ENCODE peak calls at places on chromosome 4, in six cellular contexts. U, J, M, C, F and N are unnamed samples.

GRCh38 chr4:173735055-173735454 is 205.0 kb upstream of the HAND2 start:
- DNase-seq in U (no peak), J (no peak), M (no peak), C (no peak), F (no peak), N (no peak)

GRCh38 chr4:185202984-185203379 is 818 bp downstream of the CFAP97 start:
- DNase-seq in U (no peak), J (no peak), M (no peak), C (no peak), F (no peak), N (no peak)

GRCh38 chr4:145207934-145208333 is 27.5 kb upstream of the OTUD4 start:
- DNase-seq in U (no peak), J (no peak), M (no peak), C (no peak), F (no peak), N (no peak)

GRCh38 chr4:136818811-136819210 is 713.5 kb downstream of the PCDH18 start:
- DNase-seq in U (no peak), J (no peak), M (no peak), C (no peak), F (no peak), N (no peak)

GRCh38 chr4:58809948-58810347 is 1699.8 kb upstream of the IGFBP7 start:
- DNase-seq in U (no peak), J (no peak), M (no peak), C (no peak), F (no peak), N (no peak)

GRCh38 chr4:119659576-119659975 is 31.0 kb upstream of the PDE5A start:
- DNase-seq in U (no peak), J (no peak), M (no peak), C (no peak), F (peak), N (no peak)

GRCh38 chr4:39037491-39037825 is 5.2 kb upstream of the TMEM156 start:
- DNase-seq in U (no peak), J (no peak), M (no peak), C (no peak), F (no peak), N (no peak)

GRCh38 chr4:74219241-74219640 is 61.3 kb downstream of the MTHFD2L start:
- DNase-seq in U (no peak), J (no peak), M (no peak), C (no peak), F (no peak), N (no peak)

GRCh38 chr4:89275587-89275986 is 32.0 kb downstream of the GPRIN3 start:
- DNase-seq in U (no peak), J (no peak), M (no peak), C (no peak), F (no peak), N (no peak)
- TF ChIP-seq TAF1 in U (no peak), J (no peak), M (no peak), C (no peak), F (no peak), N (no peak)

DNA sequence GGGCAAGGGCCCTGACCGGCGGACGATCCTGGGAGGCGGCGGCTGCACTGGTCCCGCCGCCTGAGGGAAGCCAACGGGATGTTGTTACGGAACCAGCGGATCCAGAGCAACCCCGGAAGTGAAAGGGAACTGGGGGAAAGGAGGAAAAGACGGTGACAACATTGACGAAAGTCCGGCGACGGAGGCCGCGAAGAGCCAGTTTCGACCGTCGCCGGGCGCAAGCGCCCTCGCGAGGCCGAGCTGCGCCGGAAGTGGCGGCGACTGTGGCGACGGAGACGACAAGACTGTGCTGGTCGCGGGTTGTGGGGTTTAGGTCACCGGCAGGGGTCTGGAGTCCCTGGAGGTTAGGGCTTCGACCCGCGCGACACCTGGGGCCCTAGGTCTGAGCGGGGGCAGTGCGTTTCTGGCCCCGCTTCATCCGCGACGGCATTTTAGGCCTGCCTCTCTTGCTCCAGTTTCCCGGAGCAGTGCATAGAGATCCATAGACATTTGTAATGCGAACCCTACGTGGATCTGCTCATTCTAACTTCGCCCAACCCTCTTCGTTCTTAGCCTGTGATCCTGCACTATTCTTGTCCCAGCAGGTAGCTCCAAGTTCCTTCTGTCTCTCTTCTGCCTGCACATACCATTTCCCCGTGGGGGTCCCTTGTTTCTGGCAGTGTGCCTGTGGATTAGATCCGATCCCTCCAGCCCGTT is at the start of gene BOD1L1:
- DNase-seq in U (peak), J (peak), M (peak), C (peak), F (peak), N (peak)
- TF ChIP-seq POLR2A in U (peak), J (peak), M (peak), C (peak), F (peak), N (peak)

GRCh38 chr4:153204247-153205027 is at the start of gene TRIM2:
- DNase-seq in U (no peak), J (no peak), M (peak), C (peak), F (peak), N (no peak)
- TF ChIP-seq POLR2AphosphoS5 in U (no peak), J (no peak), M (no peak), C (no peak), F (no peak), N (no peak)

DNA sequence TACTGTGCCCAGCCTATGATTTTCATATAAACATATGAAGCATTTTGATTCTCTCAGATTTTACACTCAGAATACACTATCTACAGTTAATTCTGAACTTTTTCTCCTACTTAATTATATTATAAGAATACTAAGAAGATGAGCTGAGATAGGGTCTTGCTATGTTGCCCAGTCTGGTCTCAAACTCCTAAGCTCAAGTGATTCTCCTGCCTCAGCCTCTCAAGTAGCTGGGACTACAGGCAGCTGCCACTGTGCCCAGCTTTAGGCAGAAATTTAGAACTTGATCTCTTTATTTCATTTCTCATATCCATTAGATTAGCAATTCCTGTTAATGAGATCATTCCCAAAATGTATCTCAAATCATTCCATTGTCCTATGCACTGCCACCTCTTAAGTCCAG is 4.7 kb upstream of the LARP1B start:
- DNase-seq in U (no peak), J (no peak), M (no peak), C (peak), F (no peak), N (no peak)
- TF ChIP-seq TAF1 in U (no peak), J (no peak), M (no peak), C (no peak), F (no peak), N (no peak)

DNA sequence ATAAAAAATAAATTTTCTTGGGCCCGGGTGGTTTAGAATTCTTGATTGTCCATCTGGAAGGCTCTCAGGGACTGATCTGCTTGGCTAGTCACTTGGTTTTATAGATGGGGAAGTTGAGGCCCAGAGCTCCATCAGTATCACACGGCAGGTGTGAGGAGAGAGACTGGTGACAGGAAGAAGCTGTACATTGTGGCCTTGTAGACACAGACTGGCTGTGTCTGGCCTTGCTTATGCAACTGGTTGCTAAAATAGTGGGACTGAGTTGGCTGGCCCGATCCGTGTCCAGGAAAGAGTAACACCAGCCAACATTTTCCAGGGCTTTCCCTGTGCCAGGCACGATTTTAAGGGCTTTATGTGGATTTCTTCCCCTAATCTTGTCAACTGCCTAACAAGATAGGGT is 2.8 kb downstream of the TBC1D14 start:
- DNase-seq in U (no peak), J (no peak), M (no peak), C (no peak), F (no peak), N (no peak)
- TF ChIP-seq POLR2A in U (no peak), J (no peak), M (peak), C (no peak), F (no peak), N (no peak)

DNA sequence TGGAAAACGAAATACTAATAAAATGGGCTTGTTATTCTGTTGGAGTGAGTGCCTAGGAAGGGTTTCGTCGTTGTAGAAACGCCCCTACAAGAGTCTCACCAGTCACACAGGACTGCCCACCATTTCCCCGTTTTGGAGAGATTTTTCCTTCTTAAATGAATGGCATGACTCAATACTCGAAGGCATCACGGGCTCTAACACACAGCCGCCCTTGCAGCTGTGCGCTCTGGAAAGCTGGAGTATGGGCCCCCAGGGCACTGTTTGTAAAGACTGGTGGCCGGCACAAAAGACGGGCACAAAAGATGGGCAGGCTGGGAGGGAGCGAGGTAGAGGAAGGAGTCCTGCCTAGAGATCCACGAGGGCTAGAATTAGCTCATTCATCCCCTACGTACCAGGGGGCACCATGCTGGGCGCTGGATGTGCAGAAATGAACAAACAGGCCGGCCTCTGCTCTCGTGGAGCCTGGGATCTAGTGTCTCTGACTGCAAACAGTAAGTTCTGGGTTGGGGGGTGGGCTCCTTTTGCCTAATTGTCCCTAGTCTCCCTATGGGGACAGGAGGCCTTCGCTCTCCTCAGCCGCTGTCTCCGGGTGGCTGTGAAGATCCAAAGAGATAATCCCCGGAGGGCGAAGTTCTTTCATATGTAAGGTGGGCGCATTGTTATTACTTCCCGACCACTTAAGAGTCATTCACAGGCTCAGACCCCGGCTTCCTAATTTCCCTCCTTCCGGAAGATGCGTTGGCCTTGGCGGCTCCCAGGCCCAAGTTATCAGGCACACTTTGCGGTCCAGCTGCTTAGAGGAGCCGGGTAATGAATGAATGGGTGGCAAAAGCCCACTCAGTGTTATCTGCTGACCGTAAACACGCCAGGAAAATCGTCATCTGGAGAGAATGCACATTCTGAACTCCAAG is 1.1 kb upstream of the SFRP2 start:
- DNase-seq in U (no peak), J (no peak), M (no peak), C (peak), F (no peak), N (no peak)
- TF ChIP-seq POLR2AphosphoS5 in U (no peak), J (no peak), M (no peak), C (peak), F (no peak), N (no peak)

GRCh38 chr4:134720030-134720429 is 518.4 kb upstream of the PABPC4L start:
- DNase-seq in U (no peak), J (no peak), M (no peak), C (no peak), F (no peak), N (no peak)

GRCh38 chr4:134727696-134728095 is 526.1 kb upstream of the PABPC4L start:
- DNase-seq in U (no peak), J (no peak), M (no peak), C (no peak), F (no peak), N (no peak)

GRCh38 chr4:134722306-134722705 is 520.7 kb upstream of the PABPC4L start:
- DNase-seq in U (no peak), J (no peak), M (no peak), C (no peak), F (no peak), N (no peak)
- TF ChIP-seq TAF1 in U (no peak), J (no peak), M (no peak), C (no peak), F (no peak), N (no peak)

GRCh38 chr4:2755821-2756690 is at the start of gene TNIP2:
- DNase-seq in U (no peak), J (peak), M (peak), C (peak), F (peak), N (peak)
- TF ChIP-seq POLR2A in U (peak), J (peak), M (peak), C (no peak), F (peak), N (no peak)